ENCODE peak calls at places on chromosomes 13 and 19, in seven cellular contexts. X is Peyer's patch, G is ovary, N is uterus, L is upper lobe of right lung, E is fibroblast of lung, W is hepatocyte. M is an unnamed sample. For H3K4me1 and H3K9me3, the result is how much of the 10 kb centered on the place peaks cover.

GRCh38 chr19:46603195-46603637 is 2.1 kb downstream of the CALM3 start:
- DNase-seq in W (peak), X (peak), N (no peak), L (peak), E (no peak), G (no peak), M (no peak)

GRCh38 chr13:104422668-104423067 is 1356.5 kb upstream of the SLC10A2 start:
- DNase-seq in G (no peak), E (no peak), W (no peak), X (no peak), L (no peak), N (no peak), M (no peak)

GRCh38 chr13:50369646-50370045 is 354.4 kb downstream of the KCNRG start:
- DNase-seq in L (no peak), E (no peak), X (no peak), N (no peak), W (no peak), G (no peak), M (no peak)

GRCh38 chr19:1262687-1263123 is 6.4 kb upstream of the CIRBP start:
- DNase-seq in W (no peak), X (no peak), L (no peak), N (no peak), E (no peak), G (peak), M (no peak)

GRCh38 chr19:41323430-41324125 is 13.6 kb downstream of the CCDC97 start:
- DNase-seq in E (peak), N (peak), G (peak), L (no peak), X (no peak), W (peak), M (peak)

GRCh38 chr13:83752141-83752540 is 130.1 kb downstream of the SLITRK1 start:
- DNase-seq in W (no peak), N (no peak), X (no peak), L (no peak), G (no peak), E (peak), M (peak)

GRCh38 chr19:42198676-42199439 is 18.6 kb downstream of the DEDD2 start:
- DNase-seq in X (no peak), W (no peak), N (no peak), L (no peak), E (no peak), G (no peak), M (no peak)

GRCh38 chr19:46461537-46461936 is 9.8 kb downstream of the PNMA8A start:
- DNase-seq in N (no peak), W (no peak), L (no peak), E (no peak), X (no peak), G (no peak), M (no peak)

GRCh38 chr13:80840313-80840976 is 499.5 kb upstream of the SPRY2 start:
- DNase-seq in G (no peak), E (peak), L (no peak), N (peak), X (no peak), W (no peak), M (peak)

GRCh38 chr13:21123956-21124355 is 52.4 kb downstream of the SKA3 start:
- DNase-seq in W (no peak), X (no peak), L (no peak), G (no peak), E (no peak), N (no peak), M (no peak)

GRCh38 chr13:67221630-67222226 is 8.4 kb downstream of the PCDH9 start:
- DNase-seq in L (no peak), X (no peak), E (no peak), W (no peak), N (no peak), G (no peak), M (no peak)

GRCh38 chr13:93726173-93727019 is 499.8 kb downstream of the GPC6 start:
- DNase-seq in E (no peak), G (no peak), N (no peak), X (no peak), W (no peak), L (no peak), M (no peak)

GRCh38 chr13:37136187-37136586 is 30.7 kb upstream of the CSNK1A1L start:
- DNase-seq in N (no peak), G (no peak), E (no peak), W (no peak), X (no peak), L (no peak), M (no peak)

GRCh38 chr13:59112375-59112774 is 1051.4 kb downstream of the DIAPH3 start:
- DNase-seq in W (peak), E (peak), L (no peak), N (no peak), X (no peak), G (no peak), M (peak)

GRCh38 chr13:95540848-95541247 is 11.7 kb upstream of the CLDN10 start:
- DNase-seq in L (no peak), E (no peak), N (no peak), W (no peak), X (no peak), G (no peak), M (peak)

GRCh38 chr19:39539165-39539518 is 819 bp downstream of the EID2 start:
- DNase-seq in G (no peak), X (no peak), N (no peak), E (no peak), W (peak), L (no peak), M (peak)

GRCh38 chr19:2612619-2613249 is 89.8 kb downstream of the GNG7 start:
- DNase-seq in E (no peak), G (no peak), X (no peak), W (no peak), L (no peak), N (no peak), M (no peak)

GRCh38 chr13:94308808-94309207 is 170.7 kb downstream of the DCT start:
- DNase-seq in G (no peak), X (no peak), W (no peak), L (no peak), E (no peak), N (no peak), M (no peak)

GRCh38 chr13:40993119-40993518 is 26.0 kb downstream of the ELF1 start:
- DNase-seq in X (no peak), W (no peak), L (no peak), G (no peak), E (no peak), N (no peak), M (no peak)

GRCh38 chr19:48491793-48492123 is 19.9 kb downstream of the LMTK3 start:
- DNase-seq in N (no peak), X (no peak), E (no peak), W (no peak), L (no peak), G (no peak), M (no peak)

GRCh38 chr19:17751103-17751911 is at the start of gene FCHO1:
- DNase-seq in L (peak), X (peak), N (no peak), E (no peak), G (no peak), W (no peak), M (no peak)

GRCh38 chr13:114272977-114273376 is 8.4 kb upstream of the UPF3A start:
- DNase-seq in G (no peak), W (no peak), X (no peak), N (no peak), E (no peak), L (no peak), M (no peak)

GRCh38 chr13:20713751-20714150 is 10.3 kb downstream of the IL17D start:
- DNase-seq in N (no peak), E (no peak), L (no peak), W (no peak), X (no peak), G (no peak), M (no peak)

GRCh38 chr19:50835785-50836542 is 2.6 kb upstream of the KLK15 start:
- DNase-seq in X (peak), N (no peak), W (peak), E (peak), G (peak), L (peak), M (peak)

GRCh38 chr19:7916137-7916907 is 1.7 kb downstream of the TGFBR3L start:
- DNase-seq in N (no peak), G (no peak), X (peak), L (peak), E (no peak), W (peak), M (peak)

GRCh38 chr13:39012608-39013007 is 22.0 kb upstream of the STOML3 start:
- DNase-seq in G (no peak), W (no peak), X (no peak), L (no peak), N (no peak), E (no peak), M (no peak)

GRCh38 chr19:48672994-48673393 is at the start of gene NTN5:
- DNase-seq in E (no peak), N (no peak), L (no peak), G (no peak), W (no peak), X (no peak), M (no peak)

GRCh38 chr13:95627590-95627989 is 16.9 kb downstream of the DZIP1 start:
- DNase-seq in W (no peak), G (no peak), N (no peak), E (peak), L (no peak), X (no peak), M (no peak)

GRCh38 chr19:56869886-56870285 is 29.4 kb upstream of the PEG3 start:
- DNase-seq in W (no peak), X (no peak), L (no peak), G (no peak), E (no peak), N (no peak), M (no peak)

GRCh38 chr19:57841364-57841763 is 8.3 kb upstream of the ZNF587 start:
- DNase-seq in G (no peak), L (no peak), E (no peak), W (no peak), N (no peak), X (no peak), M (no peak)

GRCh38 chr13:67204731-67205130 is 25.4 kb downstream of the PCDH9 start:
- DNase-seq in N (no peak), X (no peak), E (no peak), G (no peak), W (no peak), L (no peak), M (peak)

GRCh38 chr19:39057615-39058014 is 25.3 kb upstream of the FBXO27 start:
- DNase-seq in N (no peak), L (no peak), X (no peak), G (no peak), E (no peak), W (no peak), M (no peak)

GRCh38 chr13:97499181-97499580 is 65.2 kb downstream of the RAP2A start:
- DNase-seq in N (no peak), X (no peak), W (peak), E (no peak), G (no peak), L (no peak), M (no peak)

GRCh38 chr19:55027472-55028337 is 10.4 kb downstream of the GP6 start:
- DNase-seq in W (no peak), N (no peak), E (no peak), L (no peak), G (no peak), X (no peak), M (no peak)

GRCh38 chr19:33293255-33294057 is 8.9 kb downstream of the CEBPA start:
- DNase-seq in X (no peak), E (peak), L (peak), W (peak), G (no peak), N (peak), M (no peak)

GRCh38 chr19:33294058-33294798 is 8.1 kb downstream of the CEBPA start:
- DNase-seq in N (no peak), L (no peak), E (no peak), W (no peak), X (peak), G (no peak), M (no peak)

GRCh38 chr19:33290956-33291622 is 11.2 kb downstream of the CEBPA start:
- DNase-seq in L (peak), N (no peak), G (no peak), X (peak), W (peak), E (no peak), M (no peak)

GRCh38 chr19:33291623-33292534 is 10.5 kb downstream of the CEBPA start:
- DNase-seq in N (no peak), W (peak), X (peak), L (peak), E (no peak), G (no peak), M (no peak)

GRCh38 chr19:33292595-33293254 is 9.6 kb downstream of the CEBPA start:
- DNase-seq in L (peak), W (no peak), E (no peak), X (peak), N (no peak), G (no peak), M (no peak)
- H3K4me1 ChIP-seq in L (under half), W (half or more), E (under half), X (under half), N (under half), G (under half), M (under half)

DNA sequence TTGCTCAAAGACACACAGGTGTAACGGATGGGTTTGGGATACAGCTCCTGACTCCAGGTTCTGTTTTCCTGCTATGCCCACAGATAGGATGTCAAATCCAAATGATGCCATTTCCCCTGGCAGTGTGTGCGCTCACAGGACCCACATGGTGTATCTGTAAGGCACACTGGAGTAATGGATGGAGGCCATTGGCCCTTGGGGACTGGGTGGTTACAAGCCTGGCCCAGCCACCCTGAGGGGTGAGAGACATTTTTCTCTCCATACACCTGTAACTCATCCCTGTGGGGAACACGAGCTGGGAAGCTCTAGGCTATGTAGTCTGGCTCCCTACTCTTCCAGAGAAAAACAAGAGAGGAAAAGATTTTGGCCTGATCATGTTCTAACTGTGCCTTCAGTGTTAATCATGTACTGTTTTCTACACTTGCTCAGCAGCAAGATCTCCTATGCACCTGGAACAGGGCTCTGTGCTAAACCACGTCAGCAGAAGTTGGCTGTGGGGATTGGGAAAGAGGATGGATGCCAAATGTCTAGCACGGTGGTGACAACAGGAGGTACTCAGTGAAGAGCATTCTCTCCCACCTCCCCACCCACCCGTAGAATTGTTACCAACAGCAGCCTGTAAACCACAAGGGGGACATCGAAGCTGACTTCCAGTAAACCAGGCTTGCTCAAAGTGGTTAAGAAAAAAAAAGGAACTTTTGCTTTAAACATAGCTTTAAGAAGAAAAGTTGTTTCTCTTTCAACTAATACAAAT is 237.0 kb downstream of the LACC1 start:
- DNase-seq in L (no peak), N (no peak), G (no peak), X (no peak), E (peak), W (no peak), M (peak)
- TF ChIP-seq CTCF in L (no peak), N (no peak), G (no peak), X (no peak), E (peak), W (peak), M (peak)

DNA sequence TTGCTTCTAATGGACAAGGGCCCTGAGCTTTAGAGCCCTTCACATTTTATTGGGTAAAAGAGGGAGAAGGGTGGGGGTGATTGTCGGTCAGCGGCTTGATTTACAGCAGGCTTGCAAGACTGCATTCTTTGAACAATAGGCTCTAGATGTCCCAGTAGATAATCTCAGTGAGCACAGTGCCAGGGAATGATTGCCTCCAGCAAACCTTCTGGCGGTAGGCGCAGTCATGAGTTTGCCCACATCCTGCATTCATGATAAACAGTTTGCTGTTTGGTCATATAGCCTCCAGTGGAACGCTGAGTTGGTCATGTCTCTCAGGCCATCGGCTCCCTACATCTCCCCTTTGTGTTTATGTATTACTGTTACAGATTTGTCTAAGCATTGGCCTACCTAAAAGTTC is 12.6 kb downstream of the ZNF528 start:
- DNase-seq in W (no peak), E (no peak), L (no peak), X (no peak), G (no peak), N (no peak), M (no peak)
- H3K9me3 ChIP-seq in W (under half), E (under half), L (half or more), X (under half), G (under half), N (under half), M (under half)

DNA sequence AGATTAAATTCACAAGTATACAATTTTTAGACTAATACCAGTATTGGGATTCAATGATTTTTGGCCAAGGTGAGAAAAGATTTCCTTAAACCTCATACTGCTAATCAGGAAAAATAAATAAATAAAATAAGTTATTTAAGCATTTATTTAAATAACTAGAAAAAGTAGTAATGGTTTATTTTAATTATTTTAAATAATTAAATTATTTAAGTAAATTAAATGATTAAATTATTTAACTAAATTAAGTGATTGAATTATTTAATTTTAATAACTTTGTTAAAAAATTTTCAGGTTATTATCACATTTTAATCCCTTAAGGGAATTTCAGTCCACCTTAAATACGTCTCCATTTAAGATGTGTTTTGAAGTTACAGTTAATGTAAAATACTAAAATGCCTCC is 1831.5 kb upstream of the MIR17HG start:
- DNase-seq in W (no peak), X (no peak), L (no peak), N (no peak), E (no peak), G (no peak), M (no peak)
- H3K4me1 ChIP-seq in W (under half), X (under half), L (under half), N (under half), E (under half), G (under half), M (under half)

GRCh38 chr19:16025108-16026101 is 50.9 kb upstream of the TPM4 start:
- DNase-seq in E (peak), X (peak), L (peak), W (peak), G (no peak), N (no peak), M (peak)
- TF ChIP-seq CTCF in E (peak), X (peak), L (peak), W (peak), G (no peak), N (no peak), M (peak)

M was measured in cardiac muscle cell.